ENCODE peak calls at places on chromosomes 7 and 10, in four cellular contexts. O, B, G and W are unnamed samples.

GRCh38 chr10:100184426-100185219 is 1.2 kb downstream of the ERLIN1 start:
- DNase-seq in O (no peak), B (no peak), G (peak), W (peak)

GRCh38 chr7:157851501-157852067 is 514.8 kb downstream of the DNAJB6 start:
- DNase-seq in O (peak), B (no peak), G (peak), W (no peak)

GRCh38 chr10:89129850-89130396 is 77.2 kb downstream of the CH25H start:
- DNase-seq in O (no peak), B (no peak), G (no peak), W (no peak)

GRCh38 chr7:132065973-132066611 is 509.7 kb upstream of the PODXL start:
- DNase-seq in O (no peak), B (no peak), G (no peak), W (no peak)

GRCh38 chr10:132446661-132447445 is 49.9 kb downstream of the PWWP2B start:
- DNase-seq in O (peak), B (peak), G (no peak), W (peak)

GRCh38 chr10:103653581-103654020 is 160.1 kb downstream of the NEURL1 start:
- DNase-seq in O (no peak), B (no peak), G (no peak), W (no peak)

GRCh38 chr7:79977481-79977880 is 157.2 kb upstream of the GNAI1 start:
- DNase-seq in O (no peak), B (no peak), G (no peak), W (no peak)

GRCh38 chr7:82388138-82388537 is 55.4 kb downstream of the CACNA2D1 start:
- DNase-seq in O (no peak), B (no peak), G (no peak), W (no peak)

GRCh38 chr7:66952343-66953043 is 31.5 kb downstream of the TMEM248 start:
- DNase-seq in O (no peak), B (peak), G (peak), W (no peak)